ENCODE peak calls at places on chromosomes 2 and 18, in four cellular contexts. One of them, this sample, is unnamed.

GRCh38 chr2:66030553-66030952 is 404.4 kb upstream of the MEIS1 start:
- DNase-seq in upper lobe of right lung: no peak
- DNase-seq in K562: peak
- DNase-seq in astrocyte of the cerebellum: no peak
- DNase-seq in this sample: no peak

GRCh38 chr2:154886316-154886715 is 187.8 kb downstream of the KCNJ3 start:
- DNase-seq in K562: no peak
- DNase-seq in astrocyte of the cerebellum: no peak
- DNase-seq in upper lobe of right lung: no peak
- DNase-seq in this sample: no peak

GRCh38 chr2:224086226-224086911 is 47.3 kb upstream of the SERPINE2 start:
- DNase-seq in upper lobe of right lung: no peak
- DNase-seq in K562: no peak
- DNase-seq in astrocyte of the cerebellum: peak
- DNase-seq in this sample: no peak

GRCh38 chr2:19392191-19392590 is 33.8 kb upstream of the OSR1 start:
- DNase-seq in upper lobe of right lung: no peak
- DNase-seq in K562: no peak
- DNase-seq in astrocyte of the cerebellum: no peak
- DNase-seq in this sample: no peak

GRCh38 chr18:22556271-22556990 is 138.7 kb upstream of the CTAGE1 start:
- DNase-seq in K562: no peak
- DNase-seq in astrocyte of the cerebellum: no peak
- DNase-seq in upper lobe of right lung: peak
- DNase-seq in this sample: no peak

GRCh38 chr2:175576875-175577274 is 395.4 kb upstream of the ATP5MC3 start:
- DNase-seq in K562: no peak
- DNase-seq in upper lobe of right lung: no peak
- DNase-seq in astrocyte of the cerebellum: no peak
- DNase-seq in this sample: no peak

GRCh38 chr18:36856815-36857214 is 27.9 kb downstream of the KIAA1328 start:
- DNase-seq in astrocyte of the cerebellum: no peak
- DNase-seq in K562: no peak
- DNase-seq in upper lobe of right lung: no peak
- DNase-seq in this sample: no peak

GRCh38 chr2:3634631-3635091 is 23.3 kb upstream of the ALLC start:
- DNase-seq in K562: no peak
- DNase-seq in astrocyte of the cerebellum: no peak
- DNase-seq in upper lobe of right lung: peak
- DNase-seq in this sample: no peak

GRCh38 chr2:242010567-242011513 is 141.3 kb downstream of the RTP5 start:
- DNase-seq in astrocyte of the cerebellum: peak
- DNase-seq in upper lobe of right lung: no peak
- DNase-seq in K562: no peak
- DNase-seq in this sample: no peak

GRCh38 chr2:180495606-180496005 is 484.8 kb upstream of the UBE2E3 start:
- DNase-seq in astrocyte of the cerebellum: no peak
- DNase-seq in upper lobe of right lung: no peak
- DNase-seq in K562: no peak
- DNase-seq in this sample: no peak

GRCh38 chr2:124975224-124975623 is 950.1 kb downstream of the CNTNAP5 start:
- DNase-seq in K562: no peak
- DNase-seq in upper lobe of right lung: no peak
- DNase-seq in astrocyte of the cerebellum: no peak
- DNase-seq in this sample: no peak

GRCh38 chr2:101958071-101958470 is 33.7 kb upstream of the IL1R2 start:
- DNase-seq in upper lobe of right lung: no peak
- DNase-seq in K562: no peak
- DNase-seq in astrocyte of the cerebellum: no peak
- DNase-seq in this sample: no peak

GRCh38 chr18:79531926-79532689 is 136.4 kb downstream of the NFATC1 start:
- DNase-seq in upper lobe of right lung: peak
- DNase-seq in astrocyte of the cerebellum: no peak
- DNase-seq in K562: no peak
- DNase-seq in this sample: no peak

GRCh38 chr2:53104263-53104662 is 663.3 kb upstream of the CHAC2 start:
- DNase-seq in K562: no peak
- DNase-seq in astrocyte of the cerebellum: peak
- DNase-seq in upper lobe of right lung: no peak
- DNase-seq in this sample: no peak

GRCh38 chr2:70344195-70344594 is 42.3 kb upstream of the FAM136A start:
- DNase-seq in upper lobe of right lung: no peak
- DNase-seq in K562: no peak
- DNase-seq in astrocyte of the cerebellum: no peak
- DNase-seq in this sample: no peak

GRCh38 chr2:53593891-53594585 is 173.6 kb upstream of the CHAC2 start:
- DNase-seq in upper lobe of right lung: no peak
- DNase-seq in astrocyte of the cerebellum: peak
- DNase-seq in K562: no peak
- DNase-seq in this sample: no peak

GRCh38 chr2:11697103-11697871 is 27.3 kb upstream of the NTSR2 start:
- DNase-seq in upper lobe of right lung: peak
- DNase-seq in astrocyte of the cerebellum: no peak
- DNase-seq in K562: no peak
- DNase-seq in this sample: no peak

GRCh38 chr2:43576983-43577892 is 18.6 kb downstream of the THADA start:
- DNase-seq in astrocyte of the cerebellum: peak
- DNase-seq in upper lobe of right lung: no peak
- DNase-seq in K562: peak
- DNase-seq in this sample: peak

GRCh38 chr2:235293060-235293459 is 200.8 kb upstream of the AGAP1 start:
- DNase-seq in astrocyte of the cerebellum: no peak
- DNase-seq in K562: no peak
- DNase-seq in upper lobe of right lung: no peak
- DNase-seq in this sample: no peak

GRCh38 chr2:183035298-183035953 is 2.8 kb downstream of the NCKAP1 start:
- DNase-seq in K562: no peak
- DNase-seq in astrocyte of the cerebellum: peak
- DNase-seq in upper lobe of right lung: no peak
- DNase-seq in this sample: no peak

GRCh38 chr2:86062043-86062442 is 43.6 kb downstream of the POLR1A start:
- DNase-seq in astrocyte of the cerebellum: no peak
- DNase-seq in upper lobe of right lung: no peak
- DNase-seq in K562: no peak
- DNase-seq in this sample: no peak

GRCh38 chr2:233464056-233464455 is 102.5 kb downstream of the USP40 start:
- DNase-seq in upper lobe of right lung: no peak
- DNase-seq in astrocyte of the cerebellum: no peak
- DNase-seq in K562: no peak
- DNase-seq in this sample: no peak

GRCh38 chr2:15365411-15365810 is 195.7 kb downstream of the NBAS start:
- DNase-seq in upper lobe of right lung: no peak
- DNase-seq in K562: no peak
- DNase-seq in astrocyte of the cerebellum: no peak
- DNase-seq in this sample: no peak

GRCh38 chr18:49162226-49162848 is 211.6 kb upstream of the SMAD7 start:
- DNase-seq in K562: no peak
- DNase-seq in astrocyte of the cerebellum: no peak
- DNase-seq in upper lobe of right lung: no peak
- DNase-seq in this sample: peak

GRCh38 chr2:222288590-222289279 is 10.1 kb downstream of the PAX3 start:
- DNase-seq in upper lobe of right lung: no peak
- DNase-seq in K562: no peak
- DNase-seq in astrocyte of the cerebellum: no peak
- DNase-seq in this sample: no peak

GRCh38 chr18:54117853-54118773 is 106.4 kb downstream of the MBD2 start:
- DNase-seq in K562: no peak
- DNase-seq in upper lobe of right lung: no peak
- DNase-seq in astrocyte of the cerebellum: no peak
- DNase-seq in this sample: no peak

GRCh38 chr18:24112874-24113615 is 25.8 kb upstream of the CABYR start:
- DNase-seq in astrocyte of the cerebellum: peak
- DNase-seq in K562: no peak
- DNase-seq in upper lobe of right lung: no peak
- DNase-seq in this sample: no peak

GRCh38 chr2:223041527-223042109 is 10.4 kb upstream of the KCNE4 start:
- DNase-seq in K562: peak
- DNase-seq in upper lobe of right lung: no peak
- DNase-seq in astrocyte of the cerebellum: peak
- DNase-seq in this sample: no peak

GRCh38 chr2:240220371-240220770 is 79.9 kb upstream of the OTOS start:
- DNase-seq in K562: no peak
- DNase-seq in astrocyte of the cerebellum: no peak
- DNase-seq in upper lobe of right lung: no peak
- DNase-seq in this sample: no peak

GRCh38 chr2:72603481-72603880 is 222.4 kb downstream of the EXOC6B start:
- DNase-seq in K562: peak
- DNase-seq in astrocyte of the cerebellum: no peak
- DNase-seq in upper lobe of right lung: no peak
- DNase-seq in this sample: no peak

GRCh38 chr2:99420751-99421299 is 69.0 kb downstream of the REV1 start:
- DNase-seq in K562: no peak
- DNase-seq in astrocyte of the cerebellum: peak
- DNase-seq in upper lobe of right lung: no peak
- DNase-seq in this sample: no peak

GRCh38 chr2:55147041-55147440 is 85.1 kb downstream of the CLHC1 start:
- DNase-seq in astrocyte of the cerebellum: no peak
- DNase-seq in upper lobe of right lung: no peak
- DNase-seq in K562: no peak
- DNase-seq in this sample: no peak

DNA sequence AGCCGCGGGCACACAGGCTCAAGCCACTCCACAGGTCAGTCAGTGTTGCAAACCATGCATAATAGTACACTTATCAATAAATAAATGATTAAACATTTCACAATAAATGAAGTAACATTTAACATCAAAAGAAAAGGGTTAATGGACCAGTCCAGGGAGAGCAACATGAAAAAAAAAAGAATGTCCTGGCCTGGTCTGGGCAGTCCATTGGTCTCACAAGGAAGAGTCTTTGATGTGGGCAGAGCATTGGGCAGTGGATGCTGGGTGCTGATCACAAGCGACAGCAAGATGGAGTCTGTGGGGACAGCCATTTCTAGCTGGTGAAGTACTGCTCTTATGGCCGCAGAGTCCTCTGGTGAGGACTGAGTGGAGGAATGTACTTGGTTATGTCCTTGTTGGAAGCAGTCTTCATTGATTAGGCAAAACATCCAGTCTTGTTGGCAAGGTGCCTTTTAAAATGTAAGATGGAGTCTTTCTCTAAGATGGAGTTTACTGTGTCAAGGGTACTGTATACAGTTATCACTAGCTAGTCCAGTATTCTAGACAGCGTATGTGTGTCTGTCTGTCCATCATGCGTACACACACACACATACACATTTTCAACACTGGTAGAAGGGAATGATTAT is 74.7 kb downstream of the NPAS2 start:
- DNase-seq in upper lobe of right lung: no peak
- DNase-seq in astrocyte of the cerebellum: no peak
- DNase-seq in K562: no peak
- DNase-seq in this sample: no peak
- TF ChIP-seq CTCF in upper lobe of right lung: no peak
- TF ChIP-seq CTCF in astrocyte of the cerebellum: no peak
- TF ChIP-seq CTCF in K562: no peak
- TF ChIP-seq CTCF in this sample: no peak

GRCh38 chr2:231663458-231664290 is 44.7 kb upstream of the PTMA start:
- DNase-seq in upper lobe of right lung: no peak
- DNase-seq in K562: no peak
- DNase-seq in astrocyte of the cerebellum: no peak
- DNase-seq in this sample: no peak

GRCh38 chr2:231661422-231662027 is 46.8 kb upstream of the PTMA start:
- DNase-seq in upper lobe of right lung: no peak
- DNase-seq in astrocyte of the cerebellum: no peak
- DNase-seq in K562: no peak
- DNase-seq in this sample: no peak

GRCh38 chr2:231660860-231661259 is 47.5 kb upstream of the PTMA start:
- DNase-seq in upper lobe of right lung: no peak
- DNase-seq in astrocyte of the cerebellum: no peak
- DNase-seq in K562: no peak
- DNase-seq in this sample: no peak

GRCh38 chr2:231662811-231663457 is 45.4 kb upstream of the PTMA start:
- DNase-seq in upper lobe of right lung: no peak
- DNase-seq in K562: no peak
- DNase-seq in astrocyte of the cerebellum: no peak
- DNase-seq in this sample: no peak

DNA sequence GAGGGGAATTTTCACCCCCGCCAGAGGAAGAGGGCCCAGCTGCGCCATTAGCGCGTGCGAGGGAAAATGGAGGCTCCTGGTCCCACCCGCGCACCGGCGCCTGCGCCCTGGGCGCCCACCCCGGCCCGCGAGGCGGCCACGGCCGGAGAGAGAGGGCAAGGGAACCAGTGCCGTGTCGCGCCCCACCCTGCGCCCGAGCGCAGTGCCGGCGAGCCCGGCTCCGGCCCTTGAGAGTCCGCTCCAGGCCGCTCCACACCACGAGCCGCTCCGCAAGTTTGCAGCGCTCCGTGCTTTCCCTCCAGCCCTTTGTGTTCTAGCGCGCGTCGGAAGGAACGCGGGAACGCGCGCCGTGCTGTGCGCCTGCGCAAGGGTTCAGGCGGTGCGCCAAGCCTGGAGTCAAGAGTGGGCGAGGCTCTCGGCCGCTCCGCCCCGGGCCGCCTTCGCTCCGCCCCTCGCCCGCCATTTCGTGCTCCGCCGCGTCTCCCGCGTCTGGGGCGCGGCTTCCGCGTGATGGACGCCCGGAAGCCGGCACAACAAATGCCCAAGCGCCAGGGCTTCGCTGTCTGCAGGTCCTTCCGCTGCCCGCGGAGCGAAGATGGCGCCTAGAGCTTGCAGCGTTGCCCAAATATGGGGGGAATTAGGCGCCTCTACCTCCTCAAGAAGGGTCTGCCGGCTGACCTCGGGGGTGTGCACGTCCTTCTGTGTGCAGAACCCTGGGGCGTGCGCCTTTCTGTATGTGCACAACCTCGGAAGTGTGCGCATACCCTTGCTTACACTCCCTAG is 46.1 kb upstream of the PTMA start:
- DNase-seq in K562: peak
- DNase-seq in upper lobe of right lung: peak
- DNase-seq in astrocyte of the cerebellum: peak
- DNase-seq in this sample: peak
- TF ChIP-seq CTCF in K562: no peak
- TF ChIP-seq CTCF in upper lobe of right lung: peak
- TF ChIP-seq CTCF in astrocyte of the cerebellum: no peak
- TF ChIP-seq CTCF in this sample: no peak

DNA sequence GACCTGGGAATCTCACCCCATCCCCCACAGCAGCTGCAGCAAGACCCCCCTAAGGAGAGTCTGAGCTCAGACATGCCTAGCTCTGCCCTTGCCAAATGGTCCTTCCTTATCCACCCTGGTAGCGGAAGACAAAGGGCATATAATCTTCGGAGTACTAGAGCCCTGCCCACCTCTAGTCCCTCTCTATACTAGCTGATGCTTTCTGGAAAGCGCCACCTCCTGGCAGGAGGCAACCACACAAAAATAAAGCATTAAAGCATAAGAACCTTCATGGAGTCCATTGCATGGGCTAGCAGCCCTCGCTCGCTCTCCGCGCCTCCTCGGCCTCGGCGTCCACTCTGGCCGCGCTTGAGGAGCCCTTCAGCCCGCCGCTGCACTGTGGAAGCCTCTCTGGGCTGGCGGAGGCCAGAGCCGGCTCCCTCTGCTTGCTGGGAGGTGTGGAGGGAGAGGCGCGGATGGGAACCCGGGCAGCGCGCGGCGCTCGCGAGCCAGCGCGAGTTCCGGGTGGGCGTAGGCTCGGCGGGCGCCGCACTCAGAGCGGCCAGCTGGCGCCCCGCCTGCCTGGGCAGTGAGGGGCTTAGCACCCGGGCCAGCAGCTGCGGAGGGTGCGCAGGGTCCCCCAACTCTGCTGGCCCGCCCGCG is 941.2 kb downstream of the SUCLG1 start:
- DNase-seq in astrocyte of the cerebellum: no peak
- DNase-seq in upper lobe of right lung: no peak
- DNase-seq in K562: peak
- DNase-seq in this sample: no peak
- TF ChIP-seq CTCF in astrocyte of the cerebellum: no peak
- TF ChIP-seq CTCF in upper lobe of right lung: no peak
- TF ChIP-seq CTCF in K562: no peak
- TF ChIP-seq CTCF in this sample: no peak

GRCh38 chr2:173571021-173571821 is 216.5 kb downstream of the CDCA7 start:
- DNase-seq in K562: peak
- DNase-seq in astrocyte of the cerebellum: peak
- DNase-seq in upper lobe of right lung: no peak
- DNase-seq in this sample: peak
- TF ChIP-seq CTCF in K562: peak
- TF ChIP-seq CTCF in astrocyte of the cerebellum: peak
- TF ChIP-seq CTCF in upper lobe of right lung: peak
- TF ChIP-seq CTCF in this sample: no peak